ENCODE peak calls at places on chromosomes 6 and 20, in five cellular contexts. O is mesenchymal stem cell, F is H1, W is H9, U is neuronal stem cell. H is an unnamed sample.

GRCh38 chr6:95228636-95229035 is 348.7 kb upstream of the MANEA start:
- DNase-seq in F (no peak), O (no peak), U (no peak), W (no peak), H (no peak)

GRCh38 chr6:2725999-2726567 is 24.6 kb downstream of the MYLK4 start:
- DNase-seq in W (no peak), O (peak), U (no peak), F (no peak), H (peak)

GRCh38 chr6:167030222-167031072 is 31.2 kb downstream of the CEP43 start:
- DNase-seq in U (no peak), F (no peak), W (no peak), O (peak), H (no peak)

GRCh38 chr20:32432277-32432676 is 74.1 kb downstream of the ASXL1 start:
- DNase-seq in U (no peak), F (no peak), O (no peak), W (no peak), H (no peak)

GRCh38 chr20:44052166-44052565 is 134.8 kb downstream of the JPH2 start:
- DNase-seq in O (no peak), W (no peak), F (no peak), U (no peak), H (no peak)

GRCh38 chr6:8993111-8993510 is 557.8 kb upstream of the SLC35B3 start:
- DNase-seq in W (no peak), O (no peak), U (no peak), F (no peak), H (no peak)

GRCh38 chr6:134741193-134741521 is 208.7 kb downstream of the ALDH8A1 start:
- DNase-seq in O (no peak), U (no peak), W (peak), F (no peak), H (no peak)

GRCh38 chr20:61668064-61668463 is 397.6 kb downstream of the TAF4 start:
- DNase-seq in F (no peak), W (no peak), O (no peak), U (no peak), H (no peak)

GRCh38 chr6:163320402-163320801 is 94.1 kb upstream of the QKI start:
- DNase-seq in U (no peak), W (no peak), O (no peak), F (no peak), H (no peak)

GRCh38 chr6:46832816-46833215 is 39.6 kb downstream of the MEP1A start:
- DNase-seq in W (no peak), F (no peak), O (no peak), U (no peak), H (no peak)

GRCh38 chr20:1086273-1087213 is 31.9 kb upstream of the PSMF1 start:
- DNase-seq in F (no peak), W (no peak), O (no peak), U (no peak), H (no peak)

GRCh38 chr6:126204598-126204997 is 135.3 kb upstream of the CENPW start:
- DNase-seq in W (no peak), O (no peak), U (no peak), F (no peak), H (no peak)

GRCh38 chr6:150443621-150444020 is 74.8 kb downstream of the IYD start:
- DNase-seq in W (no peak), F (no peak), O (no peak), U (no peak), H (no peak)

GRCh38 chr6:111950661-111951426 is 77.6 kb upstream of the FYN start:
- DNase-seq in U (no peak), O (no peak), W (no peak), F (no peak), H (peak)

GRCh38 chr20:42161228-42161829 is 543.2 kb upstream of the CHD6 start:
- DNase-seq in U (no peak), O (no peak), W (peak), F (no peak), H (no peak)

GRCh38 chr20:34578040-34578439 is 19.5 kb downstream of the MAP1LC3A start:
- DNase-seq in O (no peak), F (no peak), U (no peak), W (no peak), H (peak)

GRCh38 chr6:118893095-118893881 is 664 bp upstream of the ASF1A start:
- DNase-seq in U (no peak), W (peak), O (peak), F (no peak), H (peak)
- H2BK15ac ChIP-seq in U (no peak), W (no peak), O (no peak), F (no peak), H (peak)

GRCh38 chr6:81606965-81607381 is 145.5 kb downstream of the TENT5A start:
- DNase-seq in W (no peak), U (no peak), O (no peak), F (no peak), H (peak)

GRCh38 chr6:81609736-81610135 is 142.7 kb downstream of the TENT5A start:
- DNase-seq in F (no peak), O (no peak), W (no peak), U (no peak), H (no peak)

GRCh38 chr6:81605526-81605925 is 147.0 kb downstream of the TENT5A start:
- DNase-seq in F (no peak), O (no peak), U (no peak), W (no peak), H (no peak)

GRCh38 chr6:81612136-81612535 is 140.3 kb downstream of the TENT5A start:
- DNase-seq in W (no peak), F (no peak), O (no peak), U (no peak), H (no peak)

GRCh38 chr6:81608776-81609175 is 143.7 kb downstream of the TENT5A start:
- DNase-seq in W (no peak), F (no peak), O (no peak), U (no peak), H (peak)
- H2BK15ac ChIP-seq in W (no peak), F (no peak), O (no peak), U (no peak), H (peak)

DNA sequence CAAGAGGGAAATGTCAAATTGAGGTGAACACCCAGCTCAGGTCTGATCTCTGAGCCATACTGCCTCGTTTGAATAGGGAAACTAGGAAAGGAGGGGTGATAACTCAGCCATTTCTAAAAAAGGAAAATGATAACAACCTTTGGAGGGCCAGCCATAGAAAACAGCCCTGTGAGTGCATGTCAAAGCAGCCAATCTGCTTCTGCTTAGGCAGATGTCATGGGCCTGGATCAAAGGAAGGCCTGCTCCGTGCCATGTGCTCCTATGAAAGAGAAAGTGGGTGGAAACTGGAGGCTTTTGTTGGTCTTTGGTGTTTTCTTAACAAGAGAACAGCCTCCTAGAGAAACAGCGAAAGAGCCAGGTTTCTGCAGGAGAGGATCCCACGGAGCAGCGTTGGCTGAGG is 428.0 kb downstream of the DHX35 start:
- DNase-seq in F (no peak), U (no peak), W (no peak), O (no peak), H (no peak)
- H2BK15ac ChIP-seq in F (no peak), U (no peak), W (no peak), O (no peak), H (no peak)

DNA sequence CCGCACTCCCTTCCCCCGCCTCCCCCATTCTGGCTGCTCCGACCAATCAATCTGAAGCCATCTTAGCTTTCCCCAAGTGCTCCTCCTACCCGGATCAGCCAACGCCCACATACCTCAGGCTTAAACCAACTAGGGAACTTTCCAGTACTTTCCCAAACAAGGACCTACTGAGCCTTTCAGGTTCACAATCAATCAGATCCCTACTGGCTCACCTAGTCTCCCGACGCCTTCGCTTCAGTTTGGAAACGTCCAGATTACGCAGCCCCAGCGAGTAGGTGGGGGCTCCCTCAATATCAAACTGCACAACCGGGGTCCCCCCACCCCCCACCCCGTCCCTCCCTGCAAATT is 432 bp downstream of the HSPA1L start:
- DNase-seq in U (peak), O (peak), W (peak), F (peak), H (peak)
- H2BK15ac ChIP-seq in U (no peak), O (peak), W (no peak), F (no peak), H (peak)

DNA sequence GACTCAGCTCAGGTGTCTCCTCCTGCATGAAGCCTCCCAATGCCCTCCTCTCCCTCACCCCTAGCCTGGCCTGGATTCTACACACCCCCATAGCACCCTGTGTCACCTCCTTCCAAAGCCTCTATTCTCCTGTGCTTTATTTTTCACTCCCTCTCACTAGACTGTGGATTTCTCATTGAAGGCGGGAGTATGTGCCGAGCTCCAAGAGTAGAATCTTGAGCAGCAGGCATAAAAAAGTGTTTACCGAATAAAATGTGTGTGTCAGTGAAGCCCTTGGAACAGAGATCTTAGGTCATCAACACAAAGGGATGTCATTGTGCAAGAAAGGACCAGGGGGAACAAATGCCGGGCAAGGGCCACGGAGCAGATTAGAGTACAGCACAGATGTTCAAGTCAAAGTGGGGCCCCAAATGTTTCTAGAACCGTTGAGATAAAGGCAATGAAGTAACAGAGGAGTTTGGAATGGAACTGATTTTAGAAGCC is 106.1 kb upstream of the TMEM170B start:
- DNase-seq in U (no peak), F (no peak), O (no peak), W (no peak), H (no peak)
- H2BK15ac ChIP-seq in U (no peak), F (no peak), O (no peak), W (no peak), H (peak)

GRCh38 chr6:10521104-10521808 is at the start of gene GCNT2:
- DNase-seq in O (peak), U (no peak), W (peak), F (peak), H (peak)
- H2BK15ac ChIP-seq in O (peak), U (no peak), W (no peak), F (peak), H (peak)

DNA sequence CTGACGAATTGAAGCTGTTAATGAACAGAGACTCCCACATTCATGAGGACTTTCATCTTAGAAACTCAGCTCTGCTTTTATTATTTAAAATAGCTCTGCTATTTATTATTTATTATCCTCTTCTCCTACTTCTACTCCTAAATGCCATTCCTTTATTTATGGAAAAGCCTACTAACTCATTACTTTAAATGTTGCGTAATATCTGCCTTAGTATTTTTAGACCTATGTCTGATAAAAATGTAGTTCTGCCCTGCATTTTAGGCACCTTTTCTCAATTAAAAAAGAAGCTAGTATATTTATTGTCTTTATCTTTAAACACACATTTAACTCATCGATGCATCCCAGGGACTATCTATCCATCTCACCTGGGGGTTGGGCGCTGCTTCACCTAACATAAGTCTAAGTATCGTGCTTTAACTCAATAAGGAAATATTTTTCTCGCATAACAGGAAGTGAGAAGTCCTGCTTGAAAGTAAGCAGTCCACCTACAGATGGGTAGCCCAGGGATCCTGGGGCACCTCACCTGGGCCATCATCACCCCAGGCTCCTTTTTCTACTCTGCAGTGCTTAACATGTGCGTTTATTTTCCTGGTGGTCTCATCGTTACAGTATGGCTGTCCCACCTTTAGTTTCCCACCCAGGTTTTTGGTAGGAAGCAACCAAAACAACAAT is 31.3 kb upstream of the FAM184A start:
- DNase-seq in W (no peak), O (no peak), F (no peak), U (no peak), H (no peak)
- H2BK15ac ChIP-seq in W (no peak), O (no peak), F (no peak), U (no peak), H (no peak)

DNA sequence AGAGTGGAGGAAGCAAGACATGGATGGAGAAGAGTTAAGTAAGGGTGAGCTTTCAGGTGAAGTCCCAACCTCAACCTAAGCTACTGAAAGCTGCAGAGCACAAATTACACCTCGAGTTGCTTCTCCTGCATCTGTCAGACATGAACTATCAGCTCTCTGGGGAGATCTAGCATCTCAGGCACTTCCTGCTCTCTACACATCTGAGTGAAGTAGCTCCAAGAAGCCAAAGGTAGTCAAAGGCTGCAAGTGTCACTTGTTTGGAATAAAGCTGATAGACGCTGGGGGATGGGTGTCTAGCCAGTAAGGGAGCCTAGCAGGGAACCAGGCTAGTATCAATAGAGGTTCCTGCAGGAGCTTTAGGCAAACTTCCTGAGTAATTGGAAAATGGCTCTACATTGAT is 228.0 kb downstream of the PLCB1 start:
- DNase-seq in U (no peak), O (no peak), F (no peak), W (no peak), H (no peak)
- H2BK15ac ChIP-seq in U (no peak), O (no peak), F (no peak), W (no peak), H (no peak)

DNA sequence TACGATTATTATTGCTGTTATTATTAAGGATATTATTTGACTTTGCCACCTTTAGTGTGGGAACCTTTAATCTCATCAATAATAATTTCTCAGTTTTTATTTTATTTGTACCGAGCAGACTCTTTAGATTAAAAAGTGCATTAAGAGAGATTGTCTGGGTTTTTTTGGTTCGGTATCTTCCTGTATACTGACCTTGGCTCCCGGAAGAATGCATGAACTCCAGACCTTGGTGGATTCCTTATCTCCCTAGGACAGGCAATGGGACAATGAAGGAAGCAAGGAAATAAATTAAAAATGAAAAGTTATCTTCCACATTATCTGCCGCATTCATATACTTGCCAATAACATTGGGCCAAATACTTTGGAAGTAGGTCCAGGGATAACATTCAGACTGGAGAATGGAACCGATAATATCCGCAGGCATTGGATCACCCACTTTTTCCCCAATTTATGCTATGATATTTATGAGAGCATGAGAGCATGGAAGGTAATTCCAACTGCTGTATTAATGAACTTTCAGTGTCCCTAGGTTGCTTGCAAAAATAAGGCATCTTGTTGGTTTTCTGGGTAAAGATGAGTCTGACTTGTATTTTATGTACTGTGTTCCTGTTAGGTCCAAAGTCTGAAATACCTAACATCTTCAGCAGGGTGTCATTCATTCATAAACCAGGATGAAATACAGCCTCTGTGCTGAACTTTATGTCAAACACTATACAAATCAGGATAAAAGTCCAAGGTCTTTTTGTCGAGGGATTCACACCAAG is 232.1 kb downstream of the PLCB1 start:
- DNase-seq in F (no peak), O (no peak), U (no peak), W (no peak), H (no peak)
- H2BK15ac ChIP-seq in F (no peak), O (no peak), U (no peak), W (no peak), H (no peak)

DNA sequence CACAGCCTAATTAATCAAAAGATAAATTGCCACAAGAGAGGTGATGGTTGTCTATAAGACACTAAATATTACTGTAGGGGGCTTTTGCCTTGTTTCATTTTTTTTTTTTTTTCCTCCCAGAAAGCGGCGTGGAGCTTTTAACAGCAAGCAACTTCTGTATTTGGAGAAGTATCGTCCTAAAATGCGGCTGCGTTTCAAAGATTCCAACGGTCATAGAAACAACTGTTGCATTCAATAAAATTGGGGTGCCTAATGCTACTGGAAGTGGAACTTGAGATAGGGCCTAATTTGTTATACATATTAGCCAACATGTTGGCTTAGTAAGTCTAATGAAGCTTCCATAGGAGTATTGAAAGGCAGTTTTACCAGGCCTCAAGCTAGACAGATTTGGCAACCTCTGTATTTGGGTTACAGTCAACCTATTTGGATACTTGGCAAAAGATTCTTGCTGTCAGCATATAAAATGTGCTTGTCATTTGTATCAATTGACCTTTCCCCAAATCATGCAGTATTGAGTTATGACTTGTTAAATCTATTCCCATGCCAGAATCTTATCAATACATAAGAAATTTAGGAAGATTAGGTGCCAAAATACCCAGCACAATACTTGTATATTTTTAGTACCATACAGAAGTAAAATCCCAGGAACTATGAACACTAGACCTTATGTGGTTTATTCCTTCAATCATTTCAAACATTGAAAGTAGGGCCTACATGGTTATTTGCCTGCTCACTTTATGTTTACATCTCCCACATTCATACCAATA is 7.8 kb downstream of the LOC128125822 start:
- DNase-seq in W (no peak), F (no peak), U (no peak), O (no peak), H (no peak)
- H2BK15ac ChIP-seq in W (no peak), F (no peak), U (no peak), O (no peak), H (no peak)

H was measured in IMR-90.